ENCODE peak calls at places on chromosomes 4 and X, in seven cellular contexts. O is Panc1, D is lung, Z is tibial artery, R is left ventricle myocardium inferior, U is Peyer's patch, H is suprapubic skin. A is an unnamed sample.

GRCh38 chr4:88630756-88631155 is 38.5 kb downstream of the HERC3 start:
- DNase-seq in O (no peak), D (no peak), H (no peak), R (no peak), U (no peak), Z (no peak), A (no peak)

GRCh38 chr4:37771771-37772170 is 54.7 kb upstream of the PGM2 start:
- DNase-seq in H (no peak), O (no peak), R (no peak), U (no peak), Z (no peak), D (no peak), A (no peak)

GRCh38 chr4:165726831-165727230 is 146.2 kb upstream of the TLL1 start:
- DNase-seq in Z (no peak), H (no peak), O (no peak), R (no peak), U (no peak), D (no peak), A (no peak)

GRCh38 chrX:11293113-11293512 is at the start of gene AMELX:
- DNase-seq in O (no peak), R (no peak), Z (no peak), U (no peak), H (no peak), D (no peak), A (no peak)

GRCh38 chr4:23956601-23957364 is 66.9 kb upstream of the PPARGC1A start:
- DNase-seq in H (no peak), O (no peak), U (no peak), Z (no peak), D (no peak), R (no peak), A (no peak)

GRCh38 chrX:150898343-150899190 is at the start of gene CD99L2:
- DNase-seq in O (peak; percentile 48), D (peak; percentile 88), U (peak; percentile 95), R (peak; percentile 90), Z (peak; percentile 93), H (peak; percentile 90), A (peak; percentile 84)

GRCh38 chrX:143988356-143988755 is 104.5 kb downstream of the UBE2NL start:
- DNase-seq in R (no peak), U (no peak), O (no peak), Z (no peak), D (no peak), H (no peak), A (no peak)

GRCh38 chrX:103774070-103774642 is 2.5 kb upstream of the PLP1 start:
- DNase-seq in U (no peak), R (no peak), H (no peak), Z (no peak), O (no peak), D (no peak), A (no peak)

GRCh38 chr4:6444587-6444986 is 27.8 kb downstream of the PPP2R2C start:
- DNase-seq in O (no peak), R (no peak), Z (no peak), U (no peak), D (no peak), H (no peak), A (no peak)

GRCh38 chr4:174375422-174375821 is 91.7 kb downstream of the CEP44 start:
- DNase-seq in R (no peak), D (no peak), U (no peak), H (no peak), O (no peak), Z (no peak), A (no peak)

GRCh38 chrX:110021180-110022022 is 18.5 kb downstream of the TMEM164 start:
- DNase-seq in H (no peak), D (no peak), U (no peak), O (no peak), Z (peak; percentile 65), R (peak; percentile 19), A (no peak)

GRCh38 chrX:24963823-24964222 is 51.9 kb downstream of the ARX start:
- DNase-seq in D (no peak), U (no peak), R (no peak), H (no peak), O (no peak), Z (no peak), A (no peak)

GRCh38 chrX:40155617-40156471 is 58.1 kb upstream of the BCOR start:
- DNase-seq in R (no peak), H (no peak), D (no peak), O (no peak), Z (no peak), U (no peak), A (no peak)

GRCh38 chr4:33780952-33781655 is 2463.2 kb downstream of the ARAP2 start:
- DNase-seq in H (no peak), Z (no peak), O (no peak), U (no peak), D (no peak), R (no peak), A (no peak)

GRCh38 chr4:168028970-168029610 is 63.2 kb upstream of the ANXA10 start:
- DNase-seq in D (no peak), U (no peak), H (no peak), Z (no peak), O (no peak), R (no peak), A (no peak)

GRCh38 chrX:113305496-113305895 is 464.9 kb upstream of the AMOT start:
- DNase-seq in D (no peak), O (no peak), H (no peak), U (no peak), R (no peak), Z (no peak), A (no peak)

GRCh38 chrX:118541482-118541881 is 45.9 kb downstream of the DOCK11 start:
- DNase-seq in D (no peak), R (no peak), Z (no peak), H (no peak), U (no peak), O (no peak), A (no peak)

GRCh38 chr4:187010052-187010451 is 286.4 kb upstream of the FAT1 start:
- DNase-seq in Z (no peak), D (no peak), H (no peak), O (no peak), R (no peak), U (no peak), A (no peak)

GRCh38 chr4:158667651-158668198 is 4.0 kb downstream of the C4orf46 start:
- DNase-seq in R (no peak), O (peak; percentile 15), Z (no peak), H (no peak), U (no peak), D (no peak), A (no peak)

GRCh38 chr4:69731261-69731660 is 29.2 kb downstream of the SULT1B1 start:
- DNase-seq in R (no peak), Z (no peak), D (no peak), O (no peak), H (no peak), U (no peak), A (no peak)

GRCh38 chrX:3609800-3610199 is 103.6 kb downstream of the PRKX start:
- DNase-seq in U (no peak), O (no peak), R (no peak), H (no peak), D (no peak), Z (no peak), A (no peak)

GRCh38 chr4:82779032-82779431 is 19.6 kb downstream of the SCD5 start:
- DNase-seq in R (no peak), Z (no peak), U (no peak), D (no peak), O (no peak), H (no peak), A (no peak)

GRCh38 chrX:66074920-66075879 is 35.3 kb upstream of the VSIG4 start:
- DNase-seq in U (peak; percentile 78), D (no peak), O (no peak), Z (peak; percentile 65), H (no peak), R (peak; percentile 22), A (peak; percentile 34)

DNA sequence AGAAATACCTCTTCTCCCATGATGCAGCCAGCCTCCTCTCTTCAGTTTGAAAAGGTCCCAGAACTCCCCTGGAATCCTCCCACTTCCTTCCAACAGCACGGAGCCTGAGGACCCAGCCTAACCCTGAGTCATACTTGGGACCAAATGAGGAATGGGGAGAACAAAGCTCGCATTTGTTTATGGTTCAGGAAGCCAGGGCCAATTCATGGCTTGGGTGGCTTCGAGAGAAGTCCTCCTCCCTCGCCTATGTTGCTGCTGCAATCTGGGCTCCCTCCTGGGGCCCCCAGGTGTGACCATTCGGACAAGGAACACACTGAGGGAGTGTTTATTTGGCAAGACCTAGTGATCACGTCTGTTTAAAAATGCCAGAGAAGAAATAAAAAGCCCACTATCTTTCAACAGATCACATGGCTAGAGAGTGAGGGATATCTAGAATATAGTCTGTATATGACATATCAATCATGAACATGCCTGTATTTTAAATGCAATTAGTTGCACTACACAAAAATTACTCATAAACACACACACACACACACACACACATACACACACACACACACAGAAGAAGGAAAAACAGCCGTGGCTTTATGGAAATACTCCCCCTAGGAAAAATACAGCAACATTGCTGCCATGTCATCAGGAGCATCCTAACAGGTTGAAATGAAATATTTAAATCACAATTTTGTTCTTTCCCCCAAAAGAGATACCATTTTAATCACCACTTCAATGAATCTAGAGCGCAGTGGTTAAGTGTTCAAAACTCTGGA is 155.7 kb upstream of the MAP3K15 start:
- DNase-seq in H (no peak), D (no peak), O (no peak), U (peak; percentile 65), R (peak; percentile 22), Z (no peak), A (no peak)
- TF ChIP-seq CTCF in H (no peak), D (no peak), O (peak; percentile 13), U (no peak), R (no peak), Z (no peak), A (no peak)

GRCh38 chr4:92636038-92636825 is 332.5 kb downstream of the GRID2 start:
- DNase-seq in U (no peak), D (no peak), H (no peak), Z (no peak), R (no peak), O (no peak), A (no peak)
- H3K27ac ChIP-seq in U (no peak overlapping the region), D (no peak overlapping the region), H (no peak overlapping the region), Z (no peak overlapping the region), R (no peak overlapping the region), O (no peak overlapping the region), A (no peak overlapping the region)

GRCh38 chr4:90215286-90215685 is 88.1 kb downstream of the CCSER1 start:
- DNase-seq in D (no peak), Z (no peak), H (no peak), R (no peak), O (no peak), U (no peak), A (no peak)

GRCh38 chr4:90220453-90220852 is 93.3 kb downstream of the CCSER1 start:
- DNase-seq in Z (no peak), D (no peak), R (no peak), H (no peak), U (no peak), O (no peak), A (no peak)

DNA sequence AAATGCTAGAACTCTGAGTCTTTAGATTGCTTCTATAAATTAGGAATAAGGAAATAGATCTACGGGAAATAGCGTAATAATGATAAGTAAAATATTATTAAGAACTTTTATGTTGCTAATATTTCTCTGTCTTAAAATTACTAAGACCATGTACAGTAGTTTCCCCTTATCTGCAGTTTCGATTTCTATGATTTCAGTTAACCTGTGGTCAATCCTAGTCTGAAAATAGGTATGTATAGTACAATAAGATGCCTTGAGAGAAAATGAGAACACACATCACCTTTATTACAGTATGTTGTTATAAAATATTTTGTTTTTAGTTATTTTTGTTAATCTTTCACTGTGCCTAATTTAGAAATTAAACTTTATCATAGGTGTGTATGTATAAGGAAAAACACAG is 92.6 kb downstream of the CCSER1 start:
- DNase-seq in D (no peak), Z (no peak), U (no peak), R (no peak), H (no peak), O (no peak), A (no peak)
- TF ChIP-seq CTCF in D (no peak), Z (no peak), U (no peak), R (no peak), H (no peak), O (no peak), A (no peak)

GRCh38 chr4:153244969-153245368 is 40.7 kb downstream of the TRIM2 start:
- DNase-seq in Z (no peak), R (no peak), H (no peak), D (no peak), U (no peak), O (no peak), A (no peak)
- H3K27ac ChIP-seq in Z (no peak overlapping the region), R (no peak overlapping the region), H (no peak overlapping the region), D (no peak overlapping the region), U (no peak overlapping the region), O (no peak overlapping the region), A (no peak overlapping the region)